ENCODE peak calls at places on chromosomes 7 and 10, in six cellular contexts. G, O, Y, W, C and A are unnamed samples.

GRCh38 chr10:91576096-91576545 is 56.8 kb downstream of the PPP1R3C start:
- DNase-seq in Y (no peak), O (no peak), W (no peak), G (no peak), C (no peak), A (no peak)

GRCh38 chr7:75915416-75916156 is 631 bp downstream of the POR start:
- DNase-seq in C (peak), Y (peak), O (peak), W (peak), G (peak), A (no peak)

GRCh38 chr10:118522791-118523498 is 72.5 kb downstream of the PRLHR start:
- DNase-seq in C (no peak), Y (no peak), W (peak), O (peak), G (peak), A (no peak)

GRCh38 chr10:110260746-110261477 is 43.8 kb downstream of the SMNDC1 start:
- DNase-seq in O (peak), G (no peak), W (peak), C (no peak), Y (no peak), A (no peak)

GRCh38 chr10:47438857-47439474 is 44.9 kb downstream of the ANXA8 start:
- DNase-seq in C (no peak), G (peak), Y (peak), O (peak), W (peak), A (no peak)

GRCh38 chr7:54837167-54837566 is 78.2 kb upstream of the SEC61G start:
- DNase-seq in O (no peak), G (no peak), W (peak), Y (peak), C (no peak), A (no peak)

GRCh38 chr7:115078851-115079250 is 157.0 kb downstream of the MDFIC start:
- DNase-seq in W (no peak), G (no peak), Y (no peak), C (no peak), O (no peak), A (no peak)

GRCh38 chr10:99766282-99766681 is 16.2 kb upstream of the ABCC2 start:
- DNase-seq in Y (no peak), O (no peak), W (no peak), G (no peak), C (no peak), A (no peak)

GRCh38 chr7:101913876-101914275 is 96.5 kb downstream of the CUX1 start:
- DNase-seq in C (no peak), Y (no peak), W (peak), G (no peak), O (peak), A (no peak)

GRCh38 chr10:77578583-77579227 is 58.9 kb downstream of the KCNMA1 start:
- DNase-seq in W (peak), C (no peak), O (no peak), G (no peak), Y (no peak), A (no peak)

GRCh38 chr10:71963756-71964668 is at the start of gene CHST3:
- DNase-seq in W (peak), Y (peak), G (peak), O (peak), C (no peak), A (no peak)

GRCh38 chr10:947051-947450 is 15.5 kb upstream of the LARP4B start:
- DNase-seq in C (no peak), Y (no peak), O (no peak), G (peak), W (no peak), A (no peak)

DNA sequence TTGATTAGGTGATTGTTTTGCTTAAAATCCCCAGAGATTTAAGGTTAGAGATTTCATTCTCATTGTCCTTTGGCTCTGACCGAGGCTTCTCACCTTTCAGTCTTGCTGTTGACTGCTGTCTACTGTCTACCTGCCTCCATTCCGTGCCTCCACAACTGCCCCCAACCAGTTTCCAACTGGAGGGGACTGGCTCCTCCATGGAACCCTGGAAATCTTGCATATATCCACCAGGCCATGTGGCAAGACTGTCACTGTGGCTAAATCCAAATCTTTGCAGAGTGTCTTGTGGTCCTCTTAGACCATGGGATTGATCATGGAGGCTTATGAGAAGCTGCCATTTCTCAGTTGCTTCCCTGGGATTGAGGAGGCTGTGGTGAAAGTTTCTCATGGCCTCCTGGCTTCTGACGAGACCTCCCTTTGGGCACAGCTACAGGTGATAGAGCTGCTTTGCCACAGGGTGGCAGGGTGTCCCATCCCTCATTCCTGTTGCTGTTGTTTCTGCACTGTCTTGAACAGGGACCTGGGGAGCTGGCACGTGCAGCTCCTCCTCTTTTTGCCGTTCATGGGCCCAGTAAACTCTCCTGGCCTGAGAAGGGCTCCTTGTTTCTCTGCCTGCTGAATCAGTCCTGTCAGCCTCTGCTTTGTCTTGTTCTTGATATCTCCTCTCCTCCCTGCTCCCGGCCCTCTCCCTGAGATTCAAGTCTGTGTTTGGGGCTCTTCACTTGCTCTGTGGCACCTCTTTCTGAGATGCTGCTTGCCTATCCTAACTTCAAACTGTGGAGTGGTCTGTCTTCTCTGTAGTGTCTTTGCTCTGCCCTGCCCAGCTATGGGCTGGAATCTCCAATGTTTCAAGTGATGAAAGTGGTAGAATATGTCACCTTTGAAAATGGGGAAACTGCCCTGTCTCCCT is 63.6 kb upstream of the IGFBP3 start:
- DNase-seq in W (no peak), G (no peak), Y (no peak), C (no peak), O (no peak), A (no peak)
- TF ChIP-seq CTCF in W (no peak), G (no peak), Y (no peak), C (no peak), O (no peak), A (no peak)

GRCh38 chr10:86103391-86104101 is 263.0 kb downstream of the GRID1 start:
- DNase-seq in W (no peak), O (no peak), C (no peak), G (no peak), Y (peak), A (no peak)

GRCh38 chr10:86099542-86100334 is 266.9 kb downstream of the GRID1 start:
- DNase-seq in Y (no peak), G (no peak), W (no peak), O (no peak), C (no peak), A (no peak)

GRCh38 chr10:86102031-86102430 is 264.6 kb downstream of the GRID1 start:
- DNase-seq in Y (no peak), W (no peak), C (no peak), O (no peak), G (no peak), A (no peak)

GRCh38 chr10:86102446-86102845 is 264.1 kb downstream of the GRID1 start:
- DNase-seq in Y (no peak), W (no peak), G (no peak), O (no peak), C (no peak), A (no peak)

DNA sequence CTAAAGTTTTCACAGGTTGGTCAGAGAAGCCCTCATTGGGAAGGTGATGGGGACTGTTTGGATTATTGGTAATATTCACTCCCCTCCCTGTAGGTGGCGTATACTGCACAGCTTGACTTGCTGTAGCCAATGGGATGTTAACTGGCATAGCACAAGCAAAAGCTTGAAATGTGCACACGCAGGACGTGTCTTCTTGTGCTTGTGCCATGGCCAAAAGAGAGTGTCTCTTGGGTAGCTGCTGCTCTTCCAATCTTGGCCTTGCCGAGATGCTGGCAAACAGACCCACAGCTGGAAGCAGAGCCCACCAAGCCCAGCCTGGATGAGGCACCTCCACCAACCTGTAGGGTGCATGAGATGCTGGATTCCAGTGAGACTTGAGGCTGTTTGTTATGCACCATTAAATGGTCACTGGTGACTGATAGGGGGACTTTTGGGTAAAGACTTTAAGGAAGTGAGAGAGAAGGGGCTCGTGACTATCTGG is 266.0 kb downstream of the GRID1 start:
- DNase-seq in Y (no peak), C (no peak), W (peak), O (peak), G (no peak), A (no peak)
- TF ChIP-seq CTCF in Y (no peak), C (no peak), W (peak), O (no peak), G (no peak), A (no peak)

GRCh38 chr10:119643306-119644214 is 7.6 kb upstream of the BAG3 start:
- DNase-seq in G (no peak), O (no peak), Y (no peak), W (peak), C (no peak), A (no peak)
- TF ChIP-seq CTCF in G (no peak), O (no peak), Y (no peak), W (peak), C (no peak), A (no peak)

DNA sequence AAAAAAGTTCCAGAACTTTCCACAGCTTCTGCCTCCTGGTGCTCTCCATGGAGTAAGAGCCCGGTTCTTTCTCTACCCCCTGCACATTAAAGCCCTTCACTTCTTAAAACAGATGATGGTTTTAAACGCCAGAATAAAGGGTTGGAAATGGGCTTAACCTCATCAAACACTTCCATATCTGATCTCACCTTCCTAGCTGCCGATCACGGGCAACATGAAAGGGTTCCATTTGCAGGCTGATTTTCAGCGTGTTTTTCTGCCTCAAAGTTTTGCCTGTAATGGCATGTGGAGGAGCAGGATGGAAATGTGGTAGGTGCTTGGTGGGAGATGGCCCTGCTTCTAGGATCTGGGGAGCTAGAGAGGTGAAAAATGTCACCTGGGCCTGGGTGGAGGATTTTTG is 291.9 kb downstream of the TCF7L2 start:
- DNase-seq in O (no peak), G (no peak), C (no peak), W (no peak), Y (no peak), A (no peak)
- TF ChIP-seq CTCF in O (no peak), G (no peak), C (no peak), W (no peak), Y (no peak), A (no peak)

GRCh38 chr10:86437447-86437846 is 70.9 kb upstream of the GRID1 start:
- DNase-seq in G (no peak), Y (no peak), O (no peak), W (no peak), C (no peak), A (no peak)

GRCh38 chr10:86440874-86441838 is 74.6 kb upstream of the GRID1 start:
- DNase-seq in C (no peak), W (peak), Y (no peak), O (peak), G (no peak), A (no peak)

GRCh38 chr10:86438091-86438749 is 71.6 kb upstream of the GRID1 start:
- DNase-seq in Y (no peak), G (no peak), C (no peak), O (no peak), W (no peak), A (no peak)

GRCh38 chr10:86436963-86437362 is 70.4 kb upstream of the GRID1 start:
- DNase-seq in W (no peak), C (no peak), O (no peak), G (no peak), Y (no peak), A (no peak)

GRCh38 chr10:86439544-86439943 is 72.9 kb upstream of the GRID1 start:
- DNase-seq in O (peak), C (no peak), G (peak), W (peak), Y (peak), A (peak)
- TF ChIP-seq CTCF in O (peak), C (no peak), G (no peak), W (peak), Y (no peak), A (no peak)

DNA sequence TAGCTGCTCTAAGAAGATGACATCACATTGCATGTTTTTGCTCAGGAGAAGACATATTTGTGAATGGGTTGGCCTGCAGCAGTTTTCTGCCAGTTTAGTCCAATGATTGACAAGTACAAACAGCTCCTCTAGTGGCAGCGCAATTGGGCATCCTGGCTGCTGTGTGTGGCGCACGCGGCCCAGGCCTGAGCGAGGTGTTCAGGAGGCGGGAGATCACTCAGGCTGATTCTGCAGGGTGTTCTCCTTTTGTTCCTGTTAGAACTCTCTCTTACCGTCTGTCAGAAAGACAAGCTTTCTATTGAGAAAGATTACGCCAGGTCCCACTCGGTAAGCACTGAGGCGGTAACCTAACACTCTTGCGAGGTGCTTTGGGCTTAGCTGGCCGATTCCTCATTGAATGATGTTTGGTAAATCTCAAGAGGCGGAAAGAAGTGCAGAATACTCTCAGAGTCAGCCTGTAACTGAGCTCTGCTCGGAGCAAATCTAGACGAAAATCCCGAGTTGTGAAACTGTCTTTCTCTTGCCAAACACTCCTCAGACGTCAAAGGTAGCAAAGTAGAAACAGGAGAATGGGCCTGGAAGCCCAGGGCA is 219.2 kb upstream of the BMPER start:
- DNase-seq in G (no peak), W (no peak), O (no peak), C (no peak), Y (no peak), A (no peak)
- TF ChIP-seq CTCF in G (no peak), W (no peak), O (no peak), C (no peak), Y (no peak), A (no peak)